ENCODE peak calls at places on chromosome 15, in ten cellular contexts. C is gastrocnemius medialis; N is psoas muscle; L is left cardiac atrium; M is activated CD8-positive, alpha-beta memory T cell treated with anti-CD3 and anti-CD28 coated beads for 24 hours; O is NCI-H2107; R is activated gamma-delta T cell treated with Interleukin-2 at 50 U/mL for 16 hours; V is globus pallidus; Q is T-helper 2 cell; P is nephron progenitor cell. B is an unnamed sample.

GRCh38 chr15:88604381-88604951 is 16.7 kb upstream of the AEN start:
- DNase-seq in Q (no peak), V (no peak), M (no peak), P (peak; percentile 52), L (no peak), R (no peak), C (no peak), O (no peak), N (no peak), B (no peak)

GRCh38 chr15:27353837-27354236 is 382.9 kb downstream of the GABRG3 start:
- DNase-seq in C (no peak), V (no peak), R (no peak), O (no peak), L (no peak), P (no peak), N (no peak), Q (no peak), M (no peak), B (no peak)

GRCh38 chr15:47331796-47332480 is 385.4 kb upstream of the SEMA6D start:
- DNase-seq in M (no peak), L (no peak), Q (peak; percentile 3), V (no peak), N (no peak), O (no peak), P (no peak), R (no peak), C (peak; percentile 19), B (no peak)

GRCh38 chr15:69056365-69056764 is 41.9 kb downstream of the NOX5 start:
- DNase-seq in R (no peak), P (no peak), O (no peak), N (no peak), Q (no peak), V (no peak), L (no peak), C (no peak), M (no peak), B (no peak)

GRCh38 chr15:66080791-66081475 is 172.6 kb downstream of the MEGF11 start:
- DNase-seq in Q (no peak), P (peak; percentile 53), O (no peak), C (no peak), N (no peak), L (peak; percentile 39), R (no peak), M (no peak), V (no peak), B (peak; percentile 14)

GRCh38 chr15:65171428-65171827 is 13.7 kb downstream of the CLPX start:
- DNase-seq in V (no peak), P (no peak), C (no peak), Q (no peak), O (no peak), N (no peak), L (no peak), M (no peak), R (no peak), B (no peak)

GRCh38 chr15:44157679-44158078 is 37.4 kb downstream of the FRMD5 start:
- DNase-seq in P (no peak), M (no peak), C (no peak), L (no peak), O (no peak), R (no peak), Q (no peak), V (no peak), N (no peak), B (no peak)

GRCh38 chr15:58639992-58640391 is 109.5 kb downstream of the ADAM10 start:
- DNase-seq in M (no peak), P (no peak), L (no peak), V (no peak), N (no peak), Q (no peak), R (no peak), O (no peak), C (no peak), B (no peak)

GRCh38 chr15:34796847-34797246 is 1.5 kb upstream of the ACTC1 start:
- DNase-seq in L (no peak), P (no peak), V (no peak), M (no peak), N (no peak), Q (no peak), O (no peak), C (no peak), R (no peak), B (no peak)

GRCh38 chr15:48186271-48186670 is 5.2 kb upstream of the CTXN2 start:
- DNase-seq in M (no peak), L (no peak), Q (no peak), V (no peak), N (no peak), C (no peak), O (no peak), R (no peak), P (no peak), B (no peak)

GRCh38 chr15:84611631-84612030 is 10.8 kb downstream of the ZSCAN2 start:
- DNase-seq in P (no peak), L (no peak), C (no peak), O (no peak), M (no peak), R (no peak), Q (no peak), V (no peak), N (no peak), B (no peak)

GRCh38 chr15:45431502-45431901 is 53.2 kb upstream of the GATM start:
- DNase-seq in N (no peak), M (no peak), V (no peak), R (no peak), C (no peak), O (no peak), Q (no peak), P (no peak), L (no peak), B (no peak)

B was measured in erythroblast.